ENCODE peak calls at places on chromosomes 7 and 10, in six cellular contexts. D is HepG2, M is K562, L is NT2/D1, P is H1, R is GM12878. Y is an unnamed sample. For H3K4me1, the result is how much of the 10 kb centered on the place peaks cover.

GRCh38 chr7:158676171-158676840 is 28.3 kb downstream of the NCAPG2 start:
- DNase-seq in P (no peak), M (no peak), D (no peak), L (no peak), R (no peak), Y (no peak)

GRCh38 chr10:130764651-130765050 is 546.9 kb downstream of the TCERG1L start:
- DNase-seq in P (no peak), M (no peak), R (no peak), D (no peak), L (no peak), Y (no peak)

GRCh38 chr7:20407585-20408466 is 77.1 kb downstream of the ITGB8 start:
- DNase-seq in L (no peak), R (no peak), P (no peak), M (no peak), D (no peak), Y (no peak)

GRCh38 chr7:139620676-139621344 is 97.3 kb downstream of the CLEC2L start:
- DNase-seq in R (no peak), L (peak), D (peak), M (peak), P (peak), Y (peak)

GRCh38 chr7:150986099-150986512 is 4.7 kb upstream of the NOS3 start:
- DNase-seq in P (peak), M (peak), D (no peak), L (no peak), R (no peak), Y (no peak)

GRCh38 chr7:129091484-129092002 is 36.6 kb upstream of the TNPO3 start:
- DNase-seq in R (peak), M (peak), L (peak), P (peak), D (peak), Y (peak)

GRCh38 chr7:28778781-28779180 is 179.3 kb downstream of the TRIL start:
- DNase-seq in M (no peak), P (no peak), L (no peak), D (no peak), R (no peak), Y (no peak)

GRCh38 chr10:76306859-76307258 is 875.4 kb downstream of the LRMDA start:
- DNase-seq in L (no peak), D (no peak), M (no peak), P (no peak), R (no peak), Y (no peak)

GRCh38 chr7:47819054-47819920 is 129.0 kb downstream of the PKD1L1 start:
- DNase-seq in R (peak), P (peak), M (peak), L (peak), D (peak), Y (peak)

GRCh38 chr7:17968791-17969715 is 28.8 kb upstream of the SNX13 start:
- DNase-seq in L (no peak), P (no peak), M (no peak), D (no peak), R (no peak), Y (no peak)

GRCh38 chr7:135194494-135195095 is 16.7 kb downstream of the WDR91 start:
- DNase-seq in P (no peak), D (no peak), M (no peak), L (no peak), R (no peak), Y (no peak)

GRCh38 chr7:6385110-6385792 is 62.5 kb downstream of the DAGLB start:
- DNase-seq in M (no peak), D (peak), R (no peak), P (no peak), L (no peak), Y (peak)

GRCh38 chr10:62541811-62542210 is 167.6 kb downstream of the ZNF365 start:
- DNase-seq in L (no peak), P (no peak), M (no peak), R (no peak), D (no peak), Y (no peak)

GRCh38 chr7:125423444-125424155 is 494.0 kb upstream of the POT1 start:
- DNase-seq in R (no peak), L (no peak), M (no peak), P (no peak), D (no peak), Y (no peak)

GRCh38 chr10:56679578-56679977 is 318.5 kb upstream of the ZWINT start:
- DNase-seq in L (no peak), M (no peak), R (no peak), P (no peak), D (no peak), Y (no peak)

GRCh38 chr7:2651336-2651735 is 19.6 kb downstream of the TTYH3 start:
- DNase-seq in L (no peak), R (no peak), M (peak), D (peak), P (no peak), Y (no peak)

GRCh38 chr10:2978111-2978510 is 89.2 kb upstream of the PFKP start:
- DNase-seq in L (peak), R (peak), M (peak), P (no peak), D (peak), Y (peak)

GRCh38 chr7:154684651-154685563 is 318.0 kb downstream of the PAXIP1 start:
- DNase-seq in P (no peak), D (no peak), R (no peak), L (no peak), M (no peak), Y (no peak)

GRCh38 chr10:59873924-59874323 is 32.4 kb downstream of the CCDC6 start:
- DNase-seq in P (no peak), M (no peak), L (no peak), D (no peak), R (no peak), Y (no peak)

GRCh38 chr7:79272066-79272669 is 181.3 kb downstream of the MAGI2 start:
- DNase-seq in D (peak), L (peak), P (no peak), M (peak), R (no peak), Y (peak)

GRCh38 chr7:23403970-23404369 is 66.3 kb downstream of the IGF2BP3 start:
- DNase-seq in P (no peak), R (no peak), D (no peak), M (no peak), L (no peak), Y (no peak)

GRCh38 chr10:7488418-7488829 is 77.6 kb upstream of the SFMBT2 start:
- DNase-seq in L (no peak), P (no peak), M (peak), D (peak), R (no peak), Y (no peak)

GRCh38 chr10:90858489-90858968 is 690 bp upstream of the HTR7 start:
- DNase-seq in D (no peak), L (no peak), R (no peak), P (no peak), M (no peak), Y (no peak)

GRCh38 chr10:90857635-90858488 is at the start of gene HTR7:
- DNase-seq in L (peak), M (peak), D (peak), R (no peak), P (peak), Y (no peak)

GRCh38 chr10:90856964-90857634 is 740 bp downstream of the HTR7 start:
- DNase-seq in R (no peak), M (no peak), D (no peak), P (peak), L (no peak), Y (no peak)

GRCh38 chr10:90855126-90855525 is 2.7 kb downstream of the HTR7 start:
- DNase-seq in L (no peak), R (no peak), D (no peak), M (no peak), P (no peak), Y (no peak)

GRCh38 chr10:90856261-90856660 is 1.6 kb downstream of the HTR7 start:
- DNase-seq in R (no peak), M (no peak), L (no peak), P (no peak), D (no peak), Y (no peak)
- H3K4me3 ChIP-seq in R (no peak), M (no peak), L (no peak), P (peak), D (no peak), Y (peak)

DNA sequence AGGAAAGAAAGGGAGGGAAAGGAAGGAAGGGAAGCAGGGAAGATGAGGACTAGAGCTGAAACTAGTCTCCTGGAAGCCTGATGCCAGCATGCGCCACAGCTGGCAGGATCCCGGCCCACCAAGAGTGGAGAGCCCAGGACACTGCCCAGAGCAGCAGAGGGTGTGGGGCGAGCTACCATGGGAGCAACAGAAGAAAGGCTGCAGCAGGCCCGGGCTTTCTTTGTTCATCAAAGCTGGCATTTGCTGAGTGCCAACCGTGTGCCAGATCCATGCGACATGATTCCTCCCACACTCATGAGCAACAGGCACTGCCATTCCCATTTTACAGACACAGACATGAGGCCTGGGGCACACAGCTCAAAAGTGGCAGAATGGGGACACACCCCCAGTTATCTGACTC is 68.9 kb downstream of the FAM53B start:
- DNase-seq in R (no peak), P (no peak), L (no peak), D (no peak), M (no peak), Y (no peak)
- H3K4me1 ChIP-seq in R (under half), P (under half), L (under half), D (under half), M (under half), Y (under half)

GRCh38 chr10:50431118-50431517 is 179.8 kb upstream of the ASAH2 start:
- DNase-seq in P (no peak), D (no peak), L (no peak), M (no peak), R (no peak), Y (no peak)
- TF ChIP-seq ZNF274 in P (no peak), D (no peak), L (no peak), M (no peak), R (no peak), Y (no peak)

DNA sequence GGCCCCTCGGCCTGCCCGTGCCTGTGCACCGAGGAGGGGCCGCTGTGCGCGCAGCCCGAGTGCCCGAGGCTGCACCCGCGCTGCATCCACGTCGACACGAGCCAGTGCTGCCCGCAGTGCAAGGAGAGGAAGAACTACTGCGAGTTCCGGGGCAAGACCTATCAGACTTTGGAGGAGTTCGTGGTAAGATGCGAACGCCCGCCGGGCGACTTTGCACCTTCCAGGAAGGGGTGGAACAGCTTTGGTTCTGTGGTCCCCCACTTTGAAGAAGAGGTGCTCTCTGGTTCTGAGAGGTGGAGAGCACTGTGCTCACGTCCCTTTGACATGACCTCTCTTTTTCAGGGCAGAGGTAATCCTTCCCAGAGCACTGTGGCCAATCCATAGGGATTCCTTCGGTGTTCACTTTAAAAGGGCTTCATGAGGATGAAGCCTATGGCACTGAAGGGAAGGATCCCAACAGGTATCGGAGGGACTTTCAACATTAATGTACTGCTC is 2.6 kb downstream of the VWC2 start:
- DNase-seq in P (no peak), M (no peak), D (no peak), R (no peak), L (no peak), Y (no peak)
- H3K4me3 ChIP-seq in P (peak), M (no peak), D (no peak), R (no peak), L (peak), Y (no peak)

GRCh38 chr7:116545411-116545993 is 20.7 kb downstream of the CAV1 start:
- DNase-seq in R (no peak), L (no peak), M (no peak), P (no peak), D (no peak), Y (no peak)

GRCh38 chr7:116547347-116547746 is 22.5 kb downstream of the CAV1 start:
- DNase-seq in M (no peak), R (no peak), P (no peak), D (no peak), L (no peak), Y (no peak)

GRCh38 chr7:116546054-116546453 is 21.2 kb downstream of the CAV1 start:
- DNase-seq in L (no peak), R (no peak), M (peak), P (no peak), D (no peak), Y (no peak)

GRCh38 chr7:116548506-116548905 is 23.7 kb downstream of the CAV1 start:
- DNase-seq in P (no peak), M (no peak), L (no peak), R (peak), D (no peak), Y (no peak)

DNA sequence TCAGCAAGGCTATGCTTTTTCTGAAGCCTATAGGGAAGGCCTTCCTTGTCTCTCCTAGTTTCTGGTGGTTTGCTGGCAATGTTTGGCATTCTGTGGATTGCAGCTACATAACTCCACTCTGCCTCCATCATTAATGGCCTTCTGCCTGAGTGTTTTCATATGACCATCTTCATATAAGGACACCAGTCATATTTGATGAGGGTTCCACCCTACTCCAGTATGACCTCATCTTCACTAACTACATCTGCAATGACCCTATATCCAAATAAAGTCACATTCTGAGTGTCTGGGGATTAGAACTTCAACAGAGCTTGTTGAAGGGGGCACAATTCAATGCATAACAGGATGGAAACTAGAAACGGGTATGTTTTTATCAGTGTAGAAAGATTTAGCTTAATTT is 22.1 kb downstream of the CAV1 start:
- DNase-seq in L (no peak), M (no peak), P (no peak), R (no peak), D (no peak), Y (no peak)
- H3K4me1 ChIP-seq in L (under half), M (under half), P (under half), R (under half), D (under half), Y (under half)

DNA sequence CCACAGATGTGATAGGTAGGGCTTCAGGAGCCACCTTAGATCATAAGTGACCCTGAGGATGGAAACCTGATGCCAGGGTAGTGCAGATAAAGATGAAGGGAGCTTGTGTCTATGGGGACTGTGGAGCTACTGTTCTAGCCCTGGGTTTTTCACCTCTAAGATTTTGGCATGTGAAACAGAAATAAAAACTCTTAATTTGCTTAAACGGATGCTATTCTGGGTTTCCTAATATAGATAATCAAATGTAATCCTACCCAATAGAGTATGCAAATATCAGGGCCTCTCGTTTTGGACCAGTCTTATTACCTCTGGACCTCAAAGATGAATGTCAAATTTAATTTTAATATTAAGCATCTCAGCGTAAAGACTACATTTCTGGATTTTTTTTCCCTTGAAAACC is 49.3 kb downstream of the ABCB4 start:
- DNase-seq in R (no peak), D (no peak), P (no peak), M (no peak), L (no peak), Y (no peak)
- TF ChIP-seq ZNF274 in R (no peak), D (no peak), P (no peak), M (no peak), L (no peak), Y (no peak)

GRCh38 chr7:13963925-13964324 is 25.5 kb downstream of the ETV1 start:
- DNase-seq in L (peak), R (no peak), P (no peak), D (no peak), M (no peak), Y (no peak)
- H3K4me3 ChIP-seq in L (no peak), R (no peak), P (no peak), D (no peak), M (no peak), Y (no peak)

GRCh38 chr10:103829266-103829665 is 26.1 kb downstream of the SH3PXD2A start:
- DNase-seq in M (no peak), R (no peak), D (no peak), P (no peak), L (no peak), Y (no peak)
- H3K4me1 ChIP-seq in M (under half), R (under half), D (half or more), P (under half), L (under half), Y (under half)

GRCh38 chr10:30462513-30462912 is 28.5 kb downstream of the MAP3K8 start:
- DNase-seq in P (no peak), M (no peak), D (no peak), R (no peak), L (no peak), Y (no peak)
- TF ChIP-seq ZNF274 in P (no peak), M (no peak), D (no peak), R (no peak), L (no peak), Y (no peak)

Y was measured in HCT116.